ENCODE peak calls at places on chromosomes 16 and 17, in four cellular contexts. One of them, this sample, is unnamed.

GRCh38 chr17:77371888-77372443 is 231.2 kb downstream of the SEC14L1 start:
- DNase-seq in A549: no peak
- DNase-seq in GM12878: no peak
- DNase-seq in SK-N-SH: no peak
- DNase-seq in this sample: no peak

GRCh38 chr16:92431-93339 is 14.7 kb downstream of the MPG start:
- DNase-seq in A549: no peak
- DNase-seq in GM12878: no peak
- DNase-seq in SK-N-SH: no peak
- DNase-seq in this sample: no peak

GRCh38 chr16:424033-424622 is 1.3 kb upstream of the RAB11FIP3 start:
- DNase-seq in A549: peak; percentile 50
- DNase-seq in GM12878: no peak
- DNase-seq in SK-N-SH: no peak
- DNase-seq in this sample: peak; percentile 94

GRCh38 chr16:56874800-56875199 is 9.8 kb downstream of the SLC12A3 start:
- DNase-seq in A549: no peak
- DNase-seq in GM12878: no peak
- DNase-seq in SK-N-SH: peak; percentile 90
- DNase-seq in this sample: peak; percentile 11

GRCh38 chr17:17692353-17693252 is 11.3 kb downstream of the RAI1 start:
- DNase-seq in A549: no peak
- DNase-seq in GM12878: no peak
- DNase-seq in SK-N-SH: no peak
- DNase-seq in this sample: no peak

GRCh38 chr17:77393274-77393600 is 252.5 kb downstream of the SEC14L1 start:
- DNase-seq in A549: no peak
- DNase-seq in GM12878: no peak
- DNase-seq in SK-N-SH: no peak
- DNase-seq in this sample: no peak

GRCh38 chr17:50898369-50899004 is 32.3 kb upstream of the TOB1 start:
- DNase-seq in A549: no peak
- DNase-seq in GM12878: no peak
- DNase-seq in SK-N-SH: no peak
- DNase-seq in this sample: no peak

GRCh38 chr16:57628008-57628781 is at the start of gene ADGRG1:
- DNase-seq in A549: peak; percentile 95
- DNase-seq in GM12878: no peak
- DNase-seq in SK-N-SH: peak; percentile 80
- DNase-seq in this sample: peak; percentile 97

GRCh38 chr17:38620551-38621277 is 15.0 kb upstream of the SRCIN1 start:
- DNase-seq in A549: no peak
- DNase-seq in GM12878: no peak
- DNase-seq in SK-N-SH: no peak
- DNase-seq in this sample: no peak

GRCh38 chr17:21284319-21285163 is at the start of gene MAP2K3:
- DNase-seq in A549: peak; percentile 98
- DNase-seq in GM12878: peak; percentile 88
- DNase-seq in SK-N-SH: peak; percentile 99
- DNase-seq in this sample: peak; percentile 99

GRCh38 chr17:77890771-77891170 is 67.7 kb upstream of the TNRC6C start:
- DNase-seq in A549: no peak
- DNase-seq in GM12878: no peak
- DNase-seq in SK-N-SH: no peak
- DNase-seq in this sample: no peak

GRCh38 chr16:19559242-19559910 is 3.9 kb downstream of the VPS35L start:
- DNase-seq in A549: peak; percentile 35
- DNase-seq in GM12878: no peak
- DNase-seq in SK-N-SH: peak; percentile 40
- DNase-seq in this sample: peak; percentile 69

GRCh38 chr16:46972429-46972970 is 974 bp downstream of the DNAJA2 start:
- DNase-seq in A549: peak; percentile 56
- DNase-seq in GM12878: no peak
- DNase-seq in SK-N-SH: peak; percentile 55
- DNase-seq in this sample: peak; percentile 32

GRCh38 chr17:43356999-43357398 is 41.8 kb upstream of the ARL4D start:
- DNase-seq in A549: peak; percentile 47
- DNase-seq in GM12878: no peak
- DNase-seq in SK-N-SH: no peak
- DNase-seq in this sample: peak; percentile 96

GRCh38 chr17:57861000-57861736 is 11.3 kb upstream of the MRPS23 start:
- DNase-seq in A549: peak; percentile 78
- DNase-seq in GM12878: no peak
- DNase-seq in SK-N-SH: peak; percentile 70
- DNase-seq in this sample: peak; percentile 60

GRCh38 chr16:54934536-54935410 is 4.1 kb downstream of the IRX5 start:
- DNase-seq in A549: no peak
- DNase-seq in GM12878: no peak
- DNase-seq in SK-N-SH: peak; percentile 48
- DNase-seq in this sample: no peak

GRCh38 chr17:40608061-40608581 is 39.5 kb downstream of the SMARCE1 start:
- DNase-seq in A549: no peak
- DNase-seq in GM12878: no peak
- DNase-seq in SK-N-SH: no peak
- DNase-seq in this sample: no peak

GRCh38 chr17:76506408-76507328 is 5.4 kb upstream of the RHBDF2 start:
- DNase-seq in A549: peak; percentile 95
- DNase-seq in GM12878: peak; percentile 40
- DNase-seq in SK-N-SH: peak; percentile 95
- DNase-seq in this sample: peak; percentile 54

GRCh38 chr16:23861874-23862273 is 26.1 kb downstream of the PRKCB start:
- DNase-seq in A549: no peak
- DNase-seq in GM12878: no peak
- DNase-seq in SK-N-SH: no peak
- DNase-seq in this sample: no peak

GRCh38 chr16:11232852-11233726 is 22.9 kb downstream of the SOCS1 start:
- DNase-seq in A549: no peak
- DNase-seq in GM12878: no peak
- DNase-seq in SK-N-SH: no peak
- DNase-seq in this sample: no peak

GRCh38 chr17:44487170-44487569 is 16.0 kb downstream of the GPATCH8 start:
- DNase-seq in A549: no peak
- DNase-seq in GM12878: no peak
- DNase-seq in SK-N-SH: no peak
- DNase-seq in this sample: no peak

GRCh38 chr16:12157510-12158093 is 181.1 kb downstream of the SNX29 start:
- DNase-seq in A549: no peak
- DNase-seq in GM12878: no peak
- DNase-seq in SK-N-SH: no peak
- DNase-seq in this sample: peak; percentile 67

GRCh38 chr17:49910094-49910857 is 58.7 kb upstream of the DLX4 start:
- DNase-seq in A549: peak; percentile 55
- DNase-seq in GM12878: no peak
- DNase-seq in SK-N-SH: peak; percentile 73
- DNase-seq in this sample: no peak

GRCh38 chr17:31319253-31319661 is 2.2 kb downstream of the EVI2A start:
- DNase-seq in A549: no peak
- DNase-seq in GM12878: peak; percentile 72
- DNase-seq in SK-N-SH: no peak
- DNase-seq in this sample: no peak

GRCh38 chr16:89815639-89816348 is 653 bp downstream of the FANCA start:
- DNase-seq in A549: no peak
- DNase-seq in GM12878: no peak
- DNase-seq in SK-N-SH: peak; percentile 74
- DNase-seq in this sample: no peak
- TF ChIP-seq RCOR1 in A549: no peak
- TF ChIP-seq RCOR1 in GM12878: no peak
- TF ChIP-seq RCOR1 in SK-N-SH: no peak
- TF ChIP-seq RCOR1 in this sample: no peak

GRCh38 chr17:9090641-9091096 is 69.4 kb downstream of the NTN1 start:
- DNase-seq in A549: no peak
- DNase-seq in GM12878: no peak
- DNase-seq in SK-N-SH: no peak
- DNase-seq in this sample: no peak
- TF ChIP-seq RCOR1 in A549: no peak
- TF ChIP-seq RCOR1 in GM12878: no peak
- TF ChIP-seq RCOR1 in SK-N-SH: no peak
- TF ChIP-seq RCOR1 in this sample: no peak

GRCh38 chr17:13031718-13032350 is 14.0 kb upstream of the ELAC2 start:
- DNase-seq in A549: peak; percentile 52
- DNase-seq in GM12878: no peak
- DNase-seq in SK-N-SH: peak; percentile 48
- DNase-seq in this sample: peak; percentile 47
- TF ChIP-seq RCOR1 in A549: no peak
- TF ChIP-seq RCOR1 in GM12878: no peak
- TF ChIP-seq RCOR1 in SK-N-SH: no peak
- TF ChIP-seq RCOR1 in this sample: no peak

GRCh38 chr17:2075336-2076056 is 20.6 kb downstream of the HIC1 start:
- DNase-seq in A549: no peak
- DNase-seq in GM12878: no peak
- DNase-seq in SK-N-SH: peak; percentile 78
- DNase-seq in this sample: peak; percentile 62

GRCh38 chr17:2077040-2077439 is 22.1 kb downstream of the HIC1 start:
- DNase-seq in A549: no peak
- DNase-seq in GM12878: no peak
- DNase-seq in SK-N-SH: no peak
- DNase-seq in this sample: no peak

GRCh38 chr17:2071421-2072281 is 16.7 kb downstream of the HIC1 start:
- DNase-seq in A549: no peak
- DNase-seq in GM12878: no peak
- DNase-seq in SK-N-SH: no peak
- DNase-seq in this sample: peak; percentile 93

GRCh38 chr17:2074919-2075318 is 20.0 kb downstream of the HIC1 start:
- DNase-seq in A549: no peak
- DNase-seq in GM12878: no peak
- DNase-seq in SK-N-SH: no peak
- DNase-seq in this sample: no peak

DNA sequence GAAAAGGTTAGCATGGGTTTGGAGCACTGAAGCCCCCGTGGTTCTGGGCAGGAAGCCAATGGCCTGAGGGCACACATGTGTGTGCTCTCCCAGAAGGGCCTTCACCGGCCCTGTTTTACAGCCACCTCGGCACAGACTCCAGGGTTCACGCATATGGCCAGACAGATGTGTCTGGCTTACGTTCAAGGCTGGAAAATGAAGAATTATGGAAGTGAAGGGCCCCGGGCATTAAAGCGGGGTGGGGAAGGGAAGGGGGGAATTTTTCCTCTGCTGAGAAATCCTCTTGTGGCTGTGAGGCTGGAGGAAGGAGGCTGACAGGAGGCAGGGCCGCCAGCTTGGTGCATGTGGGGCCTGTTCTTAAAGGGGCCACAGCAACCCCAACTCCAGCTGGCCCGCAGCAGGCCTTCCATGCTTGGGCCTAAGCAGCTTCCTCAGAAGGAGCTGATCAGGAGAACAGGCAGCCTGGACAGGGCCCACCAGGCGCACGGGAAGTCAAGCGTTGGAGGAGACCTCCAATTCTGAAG is 21.6 kb downstream of the HIC1 start:
- DNase-seq in A549: no peak
- DNase-seq in GM12878: no peak
- DNase-seq in SK-N-SH: peak; percentile 86
- DNase-seq in this sample: peak; percentile 45
- TF ChIP-seq RCOR1 in A549: no peak
- TF ChIP-seq RCOR1 in GM12878: no peak
- TF ChIP-seq RCOR1 in SK-N-SH: peak; percentile 91
- TF ChIP-seq RCOR1 in this sample: no peak

DNA sequence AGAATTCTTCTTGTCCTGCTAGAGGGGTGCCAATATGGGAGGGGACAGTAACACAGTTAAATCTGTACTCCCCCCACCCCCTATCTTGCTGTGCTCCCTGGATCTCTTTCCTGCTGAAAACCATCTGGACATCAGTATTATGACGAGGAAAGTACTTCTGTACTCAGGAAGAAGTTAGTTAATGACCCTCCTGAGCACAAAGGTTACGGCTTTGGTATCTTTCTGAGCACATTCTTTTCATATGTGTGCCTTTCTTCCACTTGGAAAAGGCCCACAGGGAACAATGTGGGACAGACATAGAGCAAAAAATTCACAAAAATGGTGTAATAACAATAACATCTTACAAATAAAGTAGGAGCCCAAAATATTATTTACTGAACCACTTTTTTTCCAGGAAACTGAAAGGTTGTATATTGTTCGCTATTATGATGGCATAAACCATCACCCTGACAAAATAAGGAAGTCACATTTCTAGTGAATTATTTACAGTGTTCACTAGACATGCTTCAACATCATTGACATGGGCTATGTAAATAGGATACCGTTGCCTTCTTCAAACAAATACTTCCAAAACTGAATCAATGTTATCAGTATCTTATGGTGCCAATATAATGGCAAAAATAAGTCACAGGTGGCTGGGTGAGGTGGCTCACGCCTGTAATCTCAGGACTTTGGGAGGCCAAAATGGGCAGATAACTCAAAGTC is 5.5 kb downstream of the WIPI1 start:
- DNase-seq in A549: no peak
- DNase-seq in GM12878: no peak
- DNase-seq in SK-N-SH: no peak
- DNase-seq in this sample: no peak
- TF ChIP-seq RCOR1 in A549: no peak
- TF ChIP-seq RCOR1 in GM12878: no peak
- TF ChIP-seq RCOR1 in SK-N-SH: no peak
- TF ChIP-seq RCOR1 in this sample: no peak

This sample was measured in IMR-90.